ENCODE peak calls at places on chromosomes 6 and 20, in four cellular contexts. G is thoracic aorta, D is testis, R is adrenal gland. T is an unnamed sample.

GRCh38 chr6:153790048-153790447 is 249.0 kb upstream of the OPRM1 start:
- DNase-seq in G (no peak), D (no peak), R (no peak), T (no peak)

GRCh38 chr6:11772109-11772830 is 6.3 kb downstream of the ADTRP start:
- DNase-seq in G (no peak), D (no peak), R (no peak), T (no peak)

GRCh38 chr6:45697605-45698004 is 318.1 kb downstream of the CLIC5 start:
- DNase-seq in G (no peak), D (no peak), R (no peak), T (no peak)

GRCh38 chr6:7204726-7205125 is 97.0 kb downstream of the RREB1 start:
- DNase-seq in G (no peak), D (no peak), R (no peak), T (no peak)

GRCh38 chr6:84618836-84619235 is 145.6 kb downstream of the TBX18 start:
- DNase-seq in G (no peak), D (no peak), R (no peak), T (no peak)

GRCh38 chr6:10412165-10412947 is 2.5 kb downstream of the TFAP2A start:
- DNase-seq in G (no peak), D (no peak), R (peak), T (peak)

GRCh38 chr6:5260111-5260620 is 584 bp downstream of the LYRM4 start:
- DNase-seq in G (no peak), D (peak), R (peak), T (peak)

GRCh38 chr6:132058975-132059374 is 107.8 kb upstream of the CCN2 start:
- DNase-seq in G (no peak), D (no peak), R (no peak), T (no peak)

GRCh38 chr6:73606428-73606827 is 47.4 kb downstream of the SLC17A5 start:
- DNase-seq in G (no peak), D (no peak), R (no peak), T (no peak)

GRCh38 chr20:10603971-10604864 is 69.6 kb downstream of the JAG1 start:
- DNase-seq in G (no peak), D (peak), R (peak), T (peak)

GRCh38 chr6:33868143-33868542 is 64.3 kb upstream of the MLN start:
- DNase-seq in G (no peak), D (no peak), R (no peak), T (no peak)

GRCh38 chr6:149234051-149234962 is 83.2 kb upstream of the TAB2 start:
- DNase-seq in G (no peak), D (no peak), R (no peak), T (no peak)

GRCh38 chr6:164057876-164058275 is 643.4 kb downstream of the QKI start:
- DNase-seq in G (no peak), D (no peak), R (no peak), T (no peak)

GRCh38 chr6:122393339-122393896 is 6.0 kb upstream of the HSF2 start:
- DNase-seq in G (no peak), D (no peak), R (no peak), T (no peak)

GRCh38 chr20:49186535-49187329 is 1.4 kb downstream of the STAU1 start:
- DNase-seq in G (peak), D (peak), R (peak), T (no peak)

GRCh38 chr20:9571783-9572182 is 57.4 kb downstream of the LAMP5 start:
- DNase-seq in G (no peak), D (no peak), R (no peak), T (no peak)

GRCh38 chr20:25540273-25540672 is 45.1 kb downstream of the NINL start:
- DNase-seq in G (no peak), D (peak), R (peak), T (no peak)

GRCh38 chr6:25927721-25928359 is 2.7 kb downstream of the SLC17A2 start:
- DNase-seq in G (no peak), D (no peak), R (no peak), T (no peak)

GRCh38 chr20:23362392-23363256 is 642 bp downstream of the GZF1 start:
- DNase-seq in G (no peak), D (peak), R (peak), T (peak)

GRCh38 chr20:36549942-36550796 is 8.8 kb downstream of the MYL9 start:
- DNase-seq in G (no peak), D (no peak), R (no peak), T (peak)

GRCh38 chr6:42727084-42727601 is 4.7 kb upstream of the PRPH2 start:
- DNase-seq in G (no peak), D (peak), R (peak), T (peak)

GRCh38 chr20:49171928-49172327 is 16.2 kb downstream of the STAU1 start:
- DNase-seq in G (no peak), D (peak), R (no peak), T (peak)

GRCh38 chr20:24445510-24446170 is 23.8 kb upstream of the SYNDIG1 start:
- DNase-seq in G (no peak), D (no peak), R (no peak), T (no peak)

GRCh38 chr6:13294499-13295069 is 33.8 kb downstream of the TBC1D7 start:
- DNase-seq in G (no peak), D (no peak), R (no peak), T (no peak)

GRCh38 chr6:20211941-20212391 is 303 bp downstream of the MBOAT1 start:
- DNase-seq in G (no peak), D (no peak), R (no peak), T (no peak)

GRCh38 chr6:41587223-41587879 is 41.2 kb downstream of the FOXP4 start:
- DNase-seq in G (no peak), D (no peak), R (no peak), T (no peak)

GRCh38 chr6:22952076-22952475 is 382.7 kb downstream of the HDGFL1 start:
- DNase-seq in G (no peak), D (no peak), R (no peak), T (no peak)

GRCh38 chr20:8678098-8678776 is 390.6 kb upstream of the PLCB4 start:
- DNase-seq in G (no peak), D (no peak), R (no peak), T (no peak)

GRCh38 chr6:76862966-76863365 is 600.3 kb downstream of the HTR1B start:
- DNase-seq in G (no peak), D (no peak), R (no peak), T (no peak)

GRCh38 chr6:5398530-5398929 is 137.2 kb downstream of the FARS2 start:
- DNase-seq in G (no peak), D (no peak), R (no peak), T (no peak)

GRCh38 chr20:34712525-34713192 is 8.5 kb downstream of the TP53INP2 start:
- DNase-seq in G (no peak), D (no peak), R (no peak), T (no peak)

DNA sequence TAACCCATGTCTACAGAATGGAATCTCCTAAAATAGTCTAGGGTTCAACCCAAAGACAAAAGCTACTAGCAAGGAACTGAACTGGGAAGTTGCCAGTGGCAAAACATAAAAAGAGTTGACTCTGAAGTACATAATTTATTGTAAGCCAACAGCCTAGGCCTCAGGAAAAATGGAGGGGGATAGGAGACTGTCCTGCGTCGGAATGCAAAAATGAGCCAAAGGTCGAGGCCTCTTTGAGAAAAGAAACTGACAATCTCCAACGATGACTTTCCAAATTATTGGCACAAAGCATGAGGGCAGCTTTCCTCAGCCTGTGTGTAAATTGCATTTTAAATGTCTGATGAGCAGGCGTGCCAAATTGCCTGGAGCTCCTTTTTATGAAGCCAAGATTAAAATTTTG is 2.1 kb downstream of the COL12A1 start:
- DNase-seq in G (no peak), D (no peak), R (no peak), T (no peak)
- H3K4me3 ChIP-seq in G (peak), D (no peak), R (no peak), T (peak)

GRCh38 chr6:106102967-106103727 is 17.0 kb downstream of the PRDM1 start:
- DNase-seq in G (no peak), D (no peak), R (no peak), T (no peak)
- H3K4me3 ChIP-seq in G (peak), D (no peak), R (no peak), T (peak)

DNA sequence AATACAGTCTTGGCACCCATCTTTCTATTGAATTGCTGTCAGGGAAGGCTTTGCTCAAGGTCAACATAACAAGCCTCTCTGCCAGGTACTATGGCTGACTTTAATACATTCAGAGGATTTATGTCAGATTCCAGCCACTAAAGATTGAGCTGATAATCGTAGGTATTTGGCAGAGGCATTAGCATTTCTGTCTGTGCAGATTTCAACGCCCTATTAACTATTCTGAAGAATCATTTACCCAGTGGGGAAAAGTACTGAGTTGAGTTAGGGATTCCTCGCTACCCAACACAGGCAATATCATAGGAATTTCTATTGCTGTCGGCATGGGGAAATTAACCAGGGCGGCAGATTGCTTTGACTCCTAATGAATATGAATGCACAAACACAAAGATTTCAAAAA is 233.7 kb upstream of the SPTLC3 start:
- DNase-seq in G (no peak), D (no peak), R (no peak), T (no peak)
- H3K4me3 ChIP-seq in G (no peak), D (no peak), R (no peak), T (no peak)

DNA sequence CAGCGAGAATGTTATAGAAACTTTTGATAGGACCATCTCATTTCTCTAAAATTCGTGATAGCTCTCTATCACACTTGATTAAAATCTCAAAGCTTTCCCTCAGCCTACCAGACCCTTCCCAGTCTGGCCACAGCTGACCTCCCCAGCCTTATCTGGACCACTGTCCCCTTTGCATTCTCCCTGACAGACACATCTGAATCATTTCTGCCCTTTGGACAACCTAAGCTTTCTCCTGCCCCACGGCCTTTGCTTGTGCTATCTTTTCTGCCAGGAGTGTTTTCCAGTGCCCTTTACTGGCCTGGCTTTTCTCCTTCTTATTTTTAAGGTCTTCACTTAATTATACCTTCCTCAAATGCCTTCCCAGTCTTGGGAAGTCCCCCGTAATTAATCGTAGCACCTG is 136.0 kb upstream of the RNF24 start:
- DNase-seq in G (no peak), D (no peak), R (no peak), T (no peak)
- H3K4me3 ChIP-seq in G (no peak), D (no peak), R (no peak), T (no peak)

GRCh38 chr6:28785962-28786679 is 137.7 kb downstream of the TRIM27 start:
- DNase-seq in G (no peak), D (no peak), R (no peak), T (no peak)
- H3K4me3 ChIP-seq in G (no peak), D (no peak), R (no peak), T (no peak)

DNA sequence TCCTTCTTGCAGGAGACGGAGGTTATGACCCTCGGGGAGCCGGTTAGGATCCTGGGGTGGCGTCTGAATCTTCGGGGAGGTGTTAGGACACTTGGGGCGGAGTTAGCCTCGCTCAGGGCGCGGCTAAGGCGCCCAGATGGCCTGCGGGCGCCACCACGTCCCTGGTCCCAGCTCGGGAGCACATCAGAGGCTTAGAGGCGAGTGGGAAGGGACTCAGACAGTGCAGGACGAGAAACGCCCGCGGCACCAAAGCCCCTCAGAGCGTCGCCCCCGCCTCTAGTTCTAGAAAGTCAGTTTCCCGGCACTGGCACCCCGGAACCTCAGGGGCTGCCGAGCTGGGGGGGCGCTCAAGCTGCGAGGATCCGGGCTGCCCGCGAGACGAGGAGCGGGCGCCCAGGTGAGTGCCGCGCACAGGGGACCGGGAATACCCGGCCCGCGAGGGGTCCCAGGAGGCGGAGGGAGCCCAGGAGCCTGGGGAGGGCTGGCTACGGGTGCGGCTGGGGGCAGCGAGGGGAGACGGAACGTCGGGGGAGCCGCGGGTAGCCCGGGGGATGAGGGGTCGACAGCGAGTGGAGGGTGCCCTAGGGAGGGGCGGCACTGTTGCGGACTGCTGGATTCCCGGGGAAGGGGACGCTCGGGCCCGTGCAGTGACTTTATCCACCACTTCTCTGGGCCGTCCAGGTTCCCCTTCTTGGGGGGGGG is at the start of gene HCK:
- DNase-seq in G (no peak), D (no peak), R (peak), T (peak)
- H3K4me3 ChIP-seq in G (peak), D (peak), R (peak), T (peak)

DNA sequence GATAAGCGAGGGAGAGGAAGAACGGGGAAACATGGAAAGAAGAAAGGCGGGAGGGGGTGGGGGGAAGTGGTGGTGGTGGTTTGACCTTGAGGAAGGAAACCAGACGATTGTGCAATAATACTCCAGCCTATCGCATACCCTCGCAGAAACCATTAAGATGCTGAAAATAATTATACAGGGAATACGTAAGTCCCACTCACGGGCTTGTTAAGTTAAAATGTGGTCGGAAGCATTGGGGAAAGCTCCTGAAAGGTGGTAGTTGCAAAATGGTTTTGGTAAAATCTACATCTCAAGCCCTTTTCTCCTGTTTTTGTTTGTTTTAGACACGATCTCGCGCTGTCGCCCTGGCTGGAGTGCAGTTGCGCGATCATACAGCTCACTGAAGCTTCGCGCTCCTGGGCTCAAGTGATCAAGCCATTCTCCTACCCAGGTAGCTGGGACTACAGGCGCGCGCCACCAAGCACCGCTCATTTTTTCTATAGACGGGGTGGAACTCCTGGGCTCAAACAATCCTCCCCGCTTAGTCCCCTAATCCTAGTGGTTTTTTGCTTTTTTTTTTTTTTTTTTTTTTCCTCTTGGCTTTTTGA is 128.9 kb upstream of the ZNF184 start:
- DNase-seq in G (no peak), D (no peak), R (no peak), T (no peak)
- H3K4me3 ChIP-seq in G (no peak), D (no peak), R (no peak), T (no peak)

GRCh38 chr6:166572370-166573261 is 13.9 kb downstream of the RAMACL start:
- DNase-seq in G (no peak), D (no peak), R (no peak), T (no peak)
- H3K4me3 ChIP-seq in G (no peak), D (no peak), R (no peak), T (no peak)

GRCh38 chr6:167982063-167982462 is 15.4 kb upstream of the KIF25 start:
- DNase-seq in G (no peak), D (no peak), R (no peak), T (no peak)
- H3K4me3 ChIP-seq in G (no peak), D (no peak), R (no peak), T (no peak)

T was measured in right cardiac atrium.